ENCODE peak calls at places on chromosome 2, in six cellular contexts. One of them, this sample, is unnamed.

GRCh38 chr2:6866239-6866745 is 585 bp upstream of the CMPK2 start:
- DNase-seq in foreskin fibroblast: peak; percentile 29
- DNase-seq in mucosa of gallbladder: peak; percentile 23
- DNase-seq in stomach: peak; percentile 44
- DNase-seq in ecto neural progenitor cell: peak; percentile 49
- DNase-seq in osteoblast: peak; percentile 90
- DNase-seq in this sample: peak; percentile 71

GRCh38 chr2:164967781-164968228 is 12.5 kb upstream of the SLC38A11 start:
- DNase-seq in stomach: no peak
- DNase-seq in mucosa of gallbladder: no peak
- DNase-seq in osteoblast: peak; percentile 76
- DNase-seq in foreskin fibroblast: peak; percentile 70
- DNase-seq in ecto neural progenitor cell: no peak
- DNase-seq in this sample: no peak

GRCh38 chr2:142940606-142941223 is 63.3 kb downstream of the KYNU start:
- DNase-seq in mucosa of gallbladder: no peak
- DNase-seq in stomach: no peak
- DNase-seq in osteoblast: no peak
- DNase-seq in foreskin fibroblast: no peak
- DNase-seq in ecto neural progenitor cell: no peak
- DNase-seq in this sample: no peak

GRCh38 chr2:64975232-64975791 is 13.9 kb upstream of the SLC1A4 start:
- DNase-seq in stomach: no peak
- DNase-seq in mucosa of gallbladder: peak; percentile 51
- DNase-seq in foreskin fibroblast: peak; percentile 81
- DNase-seq in osteoblast: peak; percentile 89
- DNase-seq in ecto neural progenitor cell: no peak
- DNase-seq in this sample: no peak

GRCh38 chr2:97671526-97671925 is 2.0 kb downstream of the C2orf92 start:
- DNase-seq in mucosa of gallbladder: no peak
- DNase-seq in osteoblast: peak; percentile 29
- DNase-seq in foreskin fibroblast: no peak
- DNase-seq in stomach: no peak
- DNase-seq in ecto neural progenitor cell: no peak
- DNase-seq in this sample: no peak

GRCh38 chr2:33131108-33131507 is 184.4 kb downstream of the LTBP1 start:
- DNase-seq in stomach: no peak
- DNase-seq in osteoblast: no peak
- DNase-seq in mucosa of gallbladder: no peak
- DNase-seq in foreskin fibroblast: peak; percentile 52
- DNase-seq in ecto neural progenitor cell: no peak
- DNase-seq in this sample: no peak

GRCh38 chr2:100242416-100242815 is 79.9 kb downstream of the LONRF2 start:
- DNase-seq in ecto neural progenitor cell: no peak
- DNase-seq in foreskin fibroblast: no peak
- DNase-seq in mucosa of gallbladder: no peak
- DNase-seq in stomach: no peak
- DNase-seq in osteoblast: no peak
- DNase-seq in this sample: no peak

GRCh38 chr2:174495365-174496012 is 8.7 kb upstream of the GPR155 start:
- DNase-seq in stomach: no peak
- DNase-seq in osteoblast: no peak
- DNase-seq in foreskin fibroblast: no peak
- DNase-seq in mucosa of gallbladder: no peak
- DNase-seq in ecto neural progenitor cell: peak; percentile 49
- DNase-seq in this sample: no peak

GRCh38 chr2:70992945-70993688 is 1.6 kb downstream of the TEX261 start:
- DNase-seq in foreskin fibroblast: no peak
- DNase-seq in osteoblast: no peak
- DNase-seq in mucosa of gallbladder: no peak
- DNase-seq in stomach: no peak
- DNase-seq in ecto neural progenitor cell: no peak
- DNase-seq in this sample: no peak

GRCh38 chr2:72988726-72989273 is 71.5 kb downstream of the EMX1 start:
- DNase-seq in foreskin fibroblast: no peak
- DNase-seq in osteoblast: no peak
- DNase-seq in stomach: no peak
- DNase-seq in ecto neural progenitor cell: no peak
- DNase-seq in mucosa of gallbladder: no peak
- DNase-seq in this sample: peak; percentile 27